ENCODE peak calls at places on chromosomes 1 and 21, in seven cellular contexts. F is H1, G is H9, P is IMR-90, S is neuronal stem cell, I is mesendoderm, V is trophoblast cell. X is an unnamed sample.

GRCh38 chr1:29343476-29343875 is 107.2 kb downstream of the PTPRU start:
- DNase-seq in F (no peak), G (no peak), P (no peak), S (no peak), I (no peak), V (no peak), X (no peak)

GRCh38 chr1:101238041-101238515 is 1.3 kb downstream of the S1PR1 start:
- DNase-seq in F (no peak), G (no peak), P (no peak), S (no peak), I (no peak), V (no peak), X (no peak)

GRCh38 chr1:84570436-84571149 is 3.6 kb downstream of the CTBS start:
- DNase-seq in F (no peak), G (no peak), P (peak), S (no peak), I (no peak), V (no peak), X (peak)

GRCh38 chr21:31363720-31364119 is 19.7 kb upstream of the TIAM1 start:
- DNase-seq in F (no peak), G (no peak), P (no peak), S (no peak), I (no peak), V (no peak), X (no peak)

GRCh38 chr1:244778356-244778755 is 57.1 kb upstream of the COX20 start:
- DNase-seq in F (no peak), G (no peak), P (peak), S (no peak), I (no peak), V (peak), X (peak)

GRCh38 chr1:55702064-55702463 is 486.9 kb upstream of the USP24 start:
- DNase-seq in F (no peak), G (no peak), P (no peak), S (no peak), I (peak), V (peak), X (peak)

GRCh38 chr1:74964508-74964907 is 169.7 kb upstream of the LHX8 start:
- DNase-seq in F (no peak), G (no peak), P (no peak), S (no peak), I (no peak), V (no peak), X (no peak)

GRCh38 chr1:206685749-206686485 is 1.2 kb downstream of the MAPKAPK2 start:
- DNase-seq in F (no peak), G (no peak), P (peak), S (peak), I (peak), V (peak), X (peak)

GRCh38 chr1:165954940-165955339 is 127.5 kb downstream of the UCK2 start:
- DNase-seq in F (no peak), G (no peak), P (peak), S (no peak), I (no peak), V (no peak), X (peak)

GRCh38 chr1:109498161-109498801 is 4.4 kb downstream of the CYB561D1 start:
- DNase-seq in F (peak), G (peak), P (peak), S (peak), I (peak), V (no peak), X (peak)

GRCh38 chr1:12189328-12189682 is 22.5 kb downstream of the TNFRSF1B start:
- DNase-seq in F (no peak), G (no peak), P (no peak), S (no peak), I (no peak), V (no peak), X (no peak)

GRCh38 chr1:152983743-152984142 is at the start of gene SPRR1A:
- DNase-seq in F (no peak), G (no peak), P (no peak), S (no peak), I (no peak), V (no peak), X (no peak)

GRCh38 chr1:162857850-162858249 is 3.1 kb downstream of the CCDC190 start:
- DNase-seq in F (no peak), G (no peak), P (peak), S (no peak), I (no peak), V (no peak), X (no peak)

GRCh38 chr1:168439451-168440375 is 104.1 kb downstream of the XCL2 start:
- DNase-seq in F (peak), G (peak), P (peak), S (peak), I (peak), V (peak), X (peak)

GRCh38 chr1:154609398-154610380 is 1.7 kb upstream of the ADAR start:
- DNase-seq in F (peak), G (peak), P (peak), S (no peak), I (peak), V (peak), X (peak)

GRCh38 chr1:226419284-226419683 is 11.4 kb upstream of the PARP1 start:
- DNase-seq in F (peak), G (no peak), P (no peak), S (no peak), I (no peak), V (no peak), X (no peak)

GRCh38 chr1:37159102-37159501 is 124.8 kb upstream of the GRIK3 start:
- DNase-seq in F (peak), G (no peak), P (no peak), S (no peak), I (peak), V (no peak), X (no peak)

GRCh38 chr1:2854151-2854550 is 52.7 kb upstream of the TTC34 start:
- DNase-seq in F (no peak), G (no peak), P (no peak), S (no peak), I (no peak), V (no peak), X (no peak)
- H2BK5ac ChIP-seq in F (no peak), G (no peak), P (no peak), S (no peak), I (no peak), V (no peak), X (no peak)

DNA sequence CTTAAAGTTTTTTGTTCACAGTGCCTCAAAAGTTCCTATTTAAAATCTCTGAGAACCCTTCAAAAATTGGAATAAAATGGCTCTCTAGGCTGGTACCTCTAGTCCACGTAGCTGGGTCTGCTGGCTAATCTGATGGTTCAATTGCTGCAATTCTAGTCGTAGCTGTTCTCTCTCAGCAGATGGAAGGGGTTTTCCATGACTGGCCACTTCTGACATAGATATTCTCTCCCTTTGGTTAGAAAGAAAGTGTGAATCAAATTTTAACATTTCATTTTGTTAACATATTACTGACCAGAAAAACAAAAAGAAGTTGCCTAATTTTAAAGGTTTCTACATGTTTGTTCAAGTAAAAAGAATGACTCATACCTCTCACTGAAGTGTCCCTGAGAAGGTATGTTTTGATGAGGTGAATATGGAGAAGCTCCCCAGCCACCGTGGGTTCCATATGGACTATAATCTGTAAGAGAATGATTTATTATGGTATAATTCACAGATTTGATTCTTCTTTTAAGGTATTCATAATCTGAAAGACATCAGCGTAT is 29.3 kb upstream of the SERPINC1 start:
- DNase-seq in F (no peak), G (no peak), P (no peak), S (no peak), I (no peak), V (peak), X (no peak)
- H3K18ac ChIP-seq in F (no peak), G (no peak), P (no peak), S (no peak), I (no peak), V (no peak), X (no peak)

GRCh38 chr1:71097428-71097827 is 16.6 kb upstream of the ZRANB2 start:
- DNase-seq in F (no peak), G (no peak), P (no peak), S (no peak), I (no peak), V (no peak), X (no peak)
- H3K27ac ChIP-seq in F (no peak), G (no peak), P (no peak), S (no peak), I (no peak), V (no peak), X (no peak)

GRCh38 chr1:80836505-80836904 is 964.2 kb upstream of the ADGRL2 start:
- DNase-seq in F (no peak), G (no peak), P (no peak), S (no peak), I (no peak), V (no peak), X (no peak)
- H2BK5ac ChIP-seq in F (no peak), G (no peak), P (no peak), S (no peak), I (no peak), V (no peak), X (no peak)

GRCh38 chr1:63987014-63987630 is 213.3 kb downstream of the ROR1 start:
- DNase-seq in F (no peak), G (no peak), P (peak), S (no peak), I (no peak), V (peak), X (peak)
- H3K18ac ChIP-seq in F (no peak), G (no peak), P (no peak), S (no peak), I (no peak), V (no peak), X (no peak)

GRCh38 chr21:36693144-36694040 is 5.5 kb upstream of the SIM2 start:
- DNase-seq in F (peak), G (peak), P (no peak), S (peak), I (peak), V (peak), X (no peak)
- H3K27ac ChIP-seq in F (no peak), G (no peak), P (no peak), S (no peak), I (no peak), V (no peak), X (no peak)